ENCODE peak calls at places on chromosomes 2 and 18, in ten cellular contexts. H, M, P, E, J, U, W, Q, D and V are unnamed samples.

GRCh38 chr2:227191367-227191766 is 26.9 kb downstream of the COL4A3 start:
- DNase-seq in H (peak; percentile 82), M (no peak), P (no peak), E (peak; percentile 22), J (no peak), U (no peak), W (no peak), Q (no peak), D (no peak), V (peak; percentile 35)

GRCh38 chr18:25669741-25670140 is 317.8 kb upstream of the ZNF521 start:
- DNase-seq in H (peak; percentile 37), M (peak; percentile 31), P (no peak), E (peak; percentile 44), J (no peak), U (no peak), W (no peak), Q (no peak), D (no peak), V (peak; percentile 5)

GRCh38 chr2:239025081-239025801 is 177.4 kb downstream of the TWIST2 start:
- DNase-seq in H (no peak), M (peak; percentile 68), P (peak; percentile 9), E (peak; percentile 84), J (no peak), U (no peak), W (no peak), Q (peak; percentile 44), D (no peak), V (no peak)

GRCh38 chr18:62324355-62324828 is 718 bp upstream of the TNFRSF11A start:
- DNase-seq in H (peak; percentile 32), M (no peak), P (no peak), E (no peak), J (no peak), U (no peak), W (no peak), Q (no peak), D (no peak), V (no peak)

GRCh38 chr2:74385396-74385795 is 5.3 kb upstream of the DCTN1 start:
- DNase-seq in H (peak; percentile 14), M (no peak), P (no peak), E (no peak), J (no peak), U (no peak), W (no peak), Q (no peak), D (no peak), V (no peak)

GRCh38 chr2:174666786-174667369 is 69.3 kb upstream of the WIPF1 start:
- DNase-seq in H (no peak), M (no peak), P (no peak), E (no peak), J (no peak), U (no peak), W (no peak), Q (no peak), D (no peak), V (no peak)

GRCh38 chr2:206986943-206987342 is 47.6 kb downstream of the CPO start:
- DNase-seq in H (no peak), M (no peak), P (no peak), E (no peak), J (no peak), U (no peak), W (no peak), Q (no peak), D (no peak), V (no peak)

GRCh38 chr18:75376004-75376403 is 51.5 kb downstream of the SMIM21 start:
- DNase-seq in H (no peak), M (no peak), P (no peak), E (peak; percentile 13), J (no peak), U (no peak), W (no peak), Q (no peak), D (no peak), V (no peak)

GRCh38 chr2:202114798-202115197 is 41.7 kb downstream of the KIAA2012 start:
- DNase-seq in H (no peak), M (no peak), P (no peak), E (peak; percentile 39), J (no peak), U (no peak), W (no peak), Q (no peak), D (no peak), V (no peak)

GRCh38 chr2:43293744-43294695 is 67.6 kb upstream of the ZFP36L2 start:
- DNase-seq in H (peak; percentile 70), M (peak; percentile 95), P (peak; percentile 90), E (peak; percentile 98), J (no peak), U (peak; percentile 23), W (no peak), Q (peak; percentile 99), D (no peak), V (no peak)

GRCh38 chr18:36187826-36188721 is 777 bp downstream of the MOCOS start:
- DNase-seq in H (peak; percentile 73), M (no peak), P (no peak), E (peak; percentile 68), J (no peak), U (no peak), W (peak; percentile 48), Q (no peak), D (no peak), V (no peak)

GRCh38 chr2:69168144-69168813 is 155.3 kb downstream of the ANTXR1 start:
- DNase-seq in H (no peak), M (no peak), P (no peak), E (no peak), J (no peak), U (no peak), W (no peak), Q (no peak), D (no peak), V (no peak)

GRCh38 chr2:35891528-35891927 is 464.1 kb upstream of the CRIM1 start:
- DNase-seq in H (no peak), M (no peak), P (no peak), E (no peak), J (no peak), U (no peak), W (no peak), Q (no peak), D (no peak), V (no peak)

GRCh38 chr2:220845766-220846273 is 726.3 kb downstream of the EPHA4 start:
- DNase-seq in H (no peak), M (no peak), P (no peak), E (no peak), J (no peak), U (no peak), W (no peak), Q (no peak), D (no peak), V (no peak)

GRCh38 chr2:230335461-230335863 is 8.5 kb downstream of the SP140L start:
- DNase-seq in H (no peak), M (no peak), P (no peak), E (peak; percentile 51), J (no peak), U (no peak), W (no peak), Q (no peak), D (no peak), V (no peak)

GRCh38 chr2:88837511-88838160 is 146.2 kb downstream of the RPIA start:
- DNase-seq in H (no peak), M (no peak), P (no peak), E (no peak), J (no peak), U (no peak), W (no peak), Q (no peak), D (no peak), V (no peak)

GRCh38 chr2:223580951-223581350 is 21.2 kb downstream of the SCG2 start:
- DNase-seq in H (no peak), M (peak; percentile 74), P (no peak), E (peak; percentile 82), J (no peak), U (no peak), W (no peak), Q (peak; percentile 68), D (no peak), V (peak; percentile 46)

GRCh38 chr2:11872247-11872947 is 126.0 kb downstream of the LPIN1 start:
- DNase-seq in H (no peak), M (no peak), P (no peak), E (no peak), J (no peak), U (no peak), W (no peak), Q (peak; percentile 47), D (no peak), V (no peak)

GRCh38 chr2:152200562-152201465 is 25.3 kb upstream of the STAM2 start:
- DNase-seq in H (peak; percentile 86), M (peak; percentile 99), P (peak; percentile 83), E (peak; percentile 99), J (no peak), U (peak; percentile 7), W (no peak), Q (peak; percentile 93), D (no peak), V (peak; percentile 10)

GRCh38 chr2:59887348-59887747 is 666.1 kb downstream of the BCL11A start:
- DNase-seq in H (no peak), M (no peak), P (no peak), E (no peak), J (no peak), U (no peak), W (no peak), Q (no peak), D (no peak), V (no peak)

GRCh38 chr2:16569401-16569800 is 96.2 kb downstream of the CYRIA start:
- DNase-seq in H (no peak), M (no peak), P (no peak), E (no peak), J (no peak), U (no peak), W (no peak), Q (no peak), D (no peak), V (peak; percentile 60)